ENCODE peak calls at places on chromosomes 11 and 22, in nine cellular contexts. B is testis; N is GM23248; J is fibroblast of the aortic adventitia; E is MG63; L is right lobe of liver; Q is activated T-cell treated with anti-CD3 and anti-CD28 coated beads, Interleukin-2, amount 50 U/mL, for 72 hours; G is omental fat pad; M is LoVo. A is an unnamed sample.

GRCh38 chr22:46815132-46815531 is 52.7 kb downstream of the TBC1D22A start:
- DNase-seq in L (peak; percentile 82), Q (no peak), M (no peak), N (no peak), J (no peak), B (no peak), G (no peak), E (no peak), A (no peak)

GRCh38 chr11:3837793-3838192 is 3.0 kb downstream of the RHOG start:
- DNase-seq in E (no peak), J (no peak), M (no peak), B (peak; percentile 30), G (no peak), L (peak; percentile 65), Q (no peak), N (peak; percentile 50), A (no peak)

GRCh38 chr11:66951135-66951534 is 7.0 kb downstream of the PC start:
- DNase-seq in E (no peak), Q (no peak), J (no peak), N (no peak), M (no peak), B (no peak), L (no peak), G (no peak), A (no peak)

GRCh38 chr11:65423516-65424199 is 1.1 kb downstream of the NEAT1 start:
- DNase-seq in N (peak; percentile 48), Q (peak; percentile 50), M (peak; percentile 47), G (no peak), J (peak; percentile 61), E (no peak), L (peak; percentile 63), B (peak; percentile 16), A (no peak)

GRCh38 chr11:3959015-3959917 is 103.8 kb downstream of the STIM1 start:
- DNase-seq in M (no peak), Q (peak; percentile 29), E (no peak), N (peak; percentile 89), B (no peak), J (peak; percentile 70), G (no peak), L (peak; percentile 55), A (peak; percentile 25)

GRCh38 chr22:44738347-44738715 is 14.0 kb upstream of the ARHGAP8 start:
- DNase-seq in B (no peak), J (no peak), G (no peak), N (peak; percentile 56), M (peak; percentile 63), E (no peak), L (no peak), Q (no peak), A (no peak)

GRCh38 chr11:46463701-46464100 is 72.1 kb upstream of the CHRM4 start:
- DNase-seq in G (no peak), E (no peak), L (no peak), Q (no peak), M (no peak), B (no peak), J (peak; percentile 48), N (no peak), A (no peak)

GRCh38 chr11:15750535-15751297 is 605.6 kb downstream of the SOX6 start:
- DNase-seq in N (no peak), L (no peak), B (no peak), J (no peak), G (no peak), E (no peak), Q (no peak), M (no peak), A (no peak)

GRCh38 chr11:45500457-45500856 is 165.0 kb downstream of the CHST1 start:
- DNase-seq in N (no peak), E (no peak), G (no peak), B (no peak), L (no peak), Q (no peak), J (no peak), M (no peak), A (no peak)

GRCh38 chr11:67627394-67627787 is 2.3 kb downstream of the NUDT8 start:
- DNase-seq in G (no peak), E (no peak), L (peak; percentile 38), J (no peak), N (no peak), Q (no peak), M (no peak), B (no peak), A (no peak)

GRCh38 chr11:122045181-122045586 is 70.8 kb downstream of the BLID start:
- DNase-seq in N (peak; percentile 85), G (no peak), L (no peak), Q (no peak), J (peak; percentile 92), E (peak; percentile 28), B (no peak), M (no peak), A (no peak)

GRCh38 chr22:43136255-43136654 is 6.9 kb downstream of the MCAT start:
- DNase-seq in L (no peak), G (no peak), M (no peak), E (no peak), J (peak; percentile 25), B (peak; percentile 39), Q (peak; percentile 58), N (peak; percentile 47), A (peak; percentile 83)

GRCh38 chr11:68896171-68896959 is 7.3 kb downstream of the MRPL21 start:
- DNase-seq in Q (no peak), M (no peak), B (no peak), E (no peak), N (no peak), L (no peak), J (no peak), G (no peak), A (no peak)

GRCh38 chr22:36419177-36419911 is 31.6 kb upstream of the MYH9 start:
- DNase-seq in J (peak; percentile 62), Q (no peak), E (no peak), N (peak; percentile 52), M (peak; percentile 71), B (peak; percentile 72), G (no peak), L (peak; percentile 63), A (no peak)